ENCODE peak calls at places on chromosomes 6 and 20, in six cellular contexts. M is cardiac fibroblast, K is chondrocyte, B is mucosa of descending colon, A is progenitor cell of endocrine pancreas, T is IMR-90. S is an unnamed sample.

GRCh38 chr6:112007805-112008204 is 46.1 kb upstream of the CCN6 start:
- DNase-seq in B (no peak), M (peak), A (no peak), T (peak), K (no peak), S (peak)

GRCh38 chr6:163457637-163458561 is 43.4 kb downstream of the QKI start:
- DNase-seq in K (no peak), M (peak), A (no peak), B (no peak), T (peak), S (peak)

GRCh38 chr6:135739288-135739687 is 112.2 kb upstream of the PDE7B start:
- DNase-seq in B (no peak), M (peak), A (no peak), T (peak), K (no peak), S (peak)

GRCh38 chr6:144581807-144582537 is 296.8 kb downstream of the UTRN start:
- DNase-seq in B (no peak), A (no peak), T (peak), K (no peak), M (peak), S (peak)

GRCh38 chr6:95846652-95847051 is 169.1 kb upstream of the FUT9 start:
- DNase-seq in B (no peak), K (no peak), T (no peak), A (no peak), M (no peak), S (no peak)

GRCh38 chr6:128487746-128488145 is 32.7 kb downstream of the PTPRK start:
- DNase-seq in A (no peak), T (peak), K (no peak), B (no peak), M (no peak), S (peak)

GRCh38 chr6:155079985-155080452 is 84.9 kb downstream of the TIAM2 start:
- DNase-seq in M (no peak), K (no peak), T (no peak), B (no peak), A (no peak), S (no peak)

GRCh38 chr6:127951172-127951995 is 50.5 kb upstream of the THEMIS start:
- DNase-seq in A (no peak), K (no peak), B (no peak), T (no peak), M (no peak), S (no peak)

GRCh38 chr6:15672291-15672690 is 9.5 kb upstream of the DTNBP1 start:
- DNase-seq in T (no peak), K (no peak), M (no peak), A (no peak), B (no peak), S (no peak)

GRCh38 chr6:34138924-34139323 is 7.0 kb downstream of the GRM4 start:
- DNase-seq in B (no peak), T (no peak), A (no peak), K (no peak), M (no peak), S (no peak)

GRCh38 chr6:52575490-52575868 is 1.4 kb downstream of the TRAM2 start:
- DNase-seq in K (no peak), T (no peak), B (no peak), A (no peak), M (no peak), S (peak)

GRCh38 chr6:132820629-132821381 is 6.4 kb downstream of the RPS12 start:
- DNase-seq in M (no peak), B (no peak), A (no peak), K (no peak), T (peak), S (peak)

DNA sequence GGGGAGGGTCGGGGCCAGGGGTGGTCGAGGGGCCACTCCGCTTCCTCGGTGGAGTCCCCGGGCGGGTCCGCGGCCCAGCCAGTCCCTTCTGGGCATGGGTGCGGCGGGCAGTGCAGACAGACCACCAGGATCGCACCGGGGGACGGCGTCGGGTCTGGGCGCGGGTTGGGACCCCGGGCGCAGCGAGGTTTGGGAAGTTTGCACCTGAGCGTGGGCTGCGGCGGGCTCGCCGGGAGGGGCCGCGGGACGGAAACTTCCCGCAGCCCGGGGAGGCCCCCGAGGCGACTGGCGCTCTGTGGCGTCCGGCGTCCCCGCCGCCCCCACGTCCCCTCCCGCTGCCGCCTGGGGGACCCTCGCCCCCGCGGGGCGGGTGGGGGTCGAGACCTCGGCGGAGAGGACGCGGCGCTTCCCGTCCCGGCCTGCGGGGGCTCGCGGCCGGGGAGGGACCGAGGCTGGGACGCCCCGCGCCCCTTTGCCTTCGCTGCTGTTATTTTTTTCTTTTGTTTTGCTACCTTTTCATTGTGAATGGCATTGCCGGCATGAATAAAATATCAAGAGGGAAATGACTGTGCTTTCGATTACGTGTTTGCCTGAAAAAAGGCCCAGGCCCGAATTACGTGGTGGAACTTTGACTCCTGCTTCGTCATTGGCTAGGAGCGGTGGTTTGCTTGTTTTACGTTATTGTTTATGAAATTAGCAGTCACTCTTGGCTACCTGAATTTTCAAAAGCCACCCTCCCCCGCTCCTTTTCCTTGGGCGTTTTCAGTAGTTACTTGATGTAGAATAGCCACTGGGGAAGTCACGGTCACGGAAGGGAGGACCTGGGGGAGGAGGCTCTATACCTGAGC is 701 bp downstream of the SNX9 start:
- DNase-seq in K (no peak), T (peak), A (peak), B (peak), M (peak), S (peak)
- TF ChIP-seq CTCF in K (peak), T (peak), A (peak), B (peak), M (no peak), S (no peak)

GRCh38 chr6:109455502-109456282 is at the start of gene MICAL1:
- DNase-seq in T (peak), M (peak), A (peak), K (no peak), B (peak), S (peak)
- TF ChIP-seq CTCF in T (peak), M (peak), A (peak), K (peak), B (peak), S (peak)

GRCh38 chr6:17042422-17043147 is 59.3 kb upstream of the STMND1 start:
- DNase-seq in K (no peak), T (peak), M (peak), A (no peak), B (peak), S (peak)
- TF ChIP-seq CTCF in K (peak), T (peak), M (peak), A (peak), B (peak), S (peak)

GRCh38 chr20:17971571-17972013 is 2.8 kb downstream of the MGME1 start:
- DNase-seq in K (no peak), M (peak), B (no peak), A (no peak), T (peak), S (peak)

GRCh38 chr20:17969276-17969883 is 562 bp downstream of the MGME1 start:
- DNase-seq in T (no peak), B (no peak), A (no peak), M (peak), K (no peak), S (peak)

GRCh38 chr20:17968366-17969275 is at the start of the genes MGME1 and SNX5:
- DNase-seq in K (peak), A (peak), B (peak), T (peak), M (peak), S (peak)

GRCh38 chr20:17969884-17970409 is 1.1 kb downstream of the MGME1 start:
- DNase-seq in B (no peak), T (peak), M (peak), A (no peak), K (peak), S (peak)

GRCh38 chr20:17972121-17972520 is 3.3 kb downstream of the MGME1 start:
- DNase-seq in T (peak), A (no peak), M (no peak), K (no peak), B (no peak), S (peak)
- TF ChIP-seq CTCF in T (no peak), A (no peak), M (no peak), K (no peak), B (no peak), S (no peak)

DNA sequence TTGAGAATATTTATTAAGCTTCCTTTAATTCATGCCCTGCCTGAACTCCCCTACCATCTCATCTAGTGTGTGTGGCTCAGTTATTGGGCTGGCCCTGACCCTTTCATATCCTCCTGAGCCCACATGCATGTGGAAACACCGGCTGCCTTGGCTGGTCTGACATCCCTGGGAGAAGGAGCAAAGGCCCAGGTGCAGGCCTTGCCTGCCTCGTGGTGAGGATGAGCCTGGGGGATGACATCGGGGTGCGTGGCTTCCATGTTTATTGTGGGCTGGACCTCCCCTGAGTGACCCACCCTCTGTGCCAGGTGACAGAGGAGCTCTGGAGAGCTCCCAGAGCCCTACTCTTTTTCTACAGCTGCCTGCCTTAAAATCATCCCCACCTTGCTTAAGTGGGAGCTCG is 69.1 kb downstream of the FOXA2 start:
- DNase-seq in A (no peak), K (no peak), M (no peak), B (no peak), T (no peak), S (no peak)
- TF ChIP-seq CTCF in A (no peak), K (no peak), M (no peak), B (no peak), T (no peak), S (no peak)

GRCh38 chr6:139137716-139138115 is 2.8 kb downstream of the HECA start:
- DNase-seq in B (no peak), K (no peak), T (no peak), A (no peak), M (no peak), S (no peak)

GRCh38 chr6:139133733-139134360 is 1.0 kb upstream of the HECA start:
- DNase-seq in B (no peak), M (no peak), A (no peak), T (no peak), K (no peak), S (no peak)

GRCh38 chr6:139134817-139135577 is at the start of gene HECA:
- DNase-seq in T (peak), B (peak), K (peak), M (peak), A (peak), S (peak)

GRCh38 chr6:139133272-139133671 is 1.6 kb upstream of the HECA start:
- DNase-seq in T (no peak), K (no peak), M (no peak), A (no peak), B (no peak), S (no peak)

GRCh38 chr6:139135578-139136545 is 982 bp downstream of the HECA start:
- DNase-seq in K (no peak), T (peak), B (peak), M (no peak), A (peak), S (peak)
- TF ChIP-seq CTCF in K (peak), T (peak), B (no peak), M (no peak), A (peak), S (no peak)

GRCh38 chr6:152952866-152953509 is 29.9 kb downstream of the FBXO5 start:
- DNase-seq in M (peak), T (peak), B (no peak), A (no peak), K (no peak), S (peak)
- TF ChIP-seq CTCF in M (peak), T (peak), B (no peak), A (peak), K (peak), S (peak)

DNA sequence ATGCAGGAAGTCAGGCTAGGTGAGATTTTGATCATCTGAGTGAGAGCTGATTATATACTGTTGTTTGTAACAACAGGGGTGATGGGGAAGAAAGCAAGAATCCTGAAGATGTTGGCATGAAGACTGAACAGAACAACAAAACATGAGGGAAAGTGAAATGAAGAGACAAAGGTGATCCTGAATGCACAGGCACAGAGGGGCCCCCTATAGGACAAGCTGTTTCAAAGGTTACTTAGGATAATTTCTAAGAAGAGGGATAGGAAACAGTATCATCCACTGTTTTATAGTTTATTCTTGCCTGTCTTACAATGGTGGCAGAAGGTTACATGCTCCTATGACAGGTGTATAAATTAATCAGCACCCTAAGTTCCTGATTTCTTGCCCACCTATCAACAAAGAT is 192.2 kb downstream of the EDN1 start:
- DNase-seq in A (no peak), M (no peak), B (no peak), T (no peak), K (no peak), S (no peak)
- TF ChIP-seq CTCF in A (peak), M (no peak), B (no peak), T (peak), K (peak), S (peak)

S was measured in fibroblast of pulmonary artery.